ENCODE peak calls at places on chromosome X, in eight cellular contexts. P is heart left ventricle, W is keratinocyte, G is cardiac fibroblast, B is colonic mucosa, D is brain microvascular endothelial cell, L is suprapubic skin, N is fibroblast of mammary gland. U is an unnamed sample.

GRCh38 chrX:48597353-48598264 is at the start of gene WDR13:
- DNase-seq in P (peak), W (peak), G (peak), B (peak), D (peak), L (peak), N (peak), U (peak)

GRCh38 chrX:144253356-144253755 is 369.5 kb downstream of the UBE2NL start:
- DNase-seq in P (no peak), W (no peak), G (peak), B (no peak), D (no peak), L (no peak), N (no peak), U (no peak)

GRCh38 chrX:150880808-150881165 is 17.7 kb downstream of the CD99L2 start:
- DNase-seq in P (no peak), W (no peak), G (no peak), B (no peak), D (no peak), L (no peak), N (no peak), U (no peak)

GRCh38 chrX:11458175-11458574 is 165.0 kb downstream of the AMELX start:
- DNase-seq in P (no peak), W (no peak), G (no peak), B (no peak), D (no peak), L (no peak), N (peak), U (peak)

GRCh38 chrX:147803948-147804347 is 107.8 kb upstream of the FMR1 start:
- DNase-seq in P (no peak), W (no peak), G (peak), B (no peak), D (no peak), L (no peak), N (peak), U (peak)

GRCh38 chrX:9257718-9258117 is 207.1 kb upstream of the TBL1X start:
- DNase-seq in P (no peak), W (no peak), G (no peak), B (no peak), D (no peak), L (no peak), N (no peak), U (no peak)

GRCh38 chrX:31036895-31037294 is 34.9 kb downstream of the FTHL17 start:
- DNase-seq in P (peak), W (no peak), G (peak), B (peak), D (peak), L (no peak), N (peak), U (peak)

GRCh38 chrX:101040197-101040596 is 11.7 kb downstream of the TRMT2B start:
- DNase-seq in P (no peak), W (no peak), G (no peak), B (no peak), D (no peak), L (no peak), N (peak), U (no peak)

GRCh38 chrX:70453024-70453618 is 8.5 kb downstream of the DLG3 start:
- DNase-seq in P (no peak), W (no peak), G (no peak), B (no peak), D (no peak), L (no peak), N (no peak), U (no peak)

GRCh38 chrX:103831803-103832544 is at the start of gene RAB9B:
- DNase-seq in P (peak), W (no peak), G (no peak), B (peak), D (peak), L (peak), N (peak), U (peak)

GRCh38 chrX:120790118-120790517 is 85.5 kb downstream of the CT47B1 start:
- DNase-seq in P (no peak), W (no peak), G (peak), B (peak), D (peak), L (no peak), N (peak), U (peak)

GRCh38 chrX:38882894-38883620 is 81.8 kb downstream of the MID1IP1 start:
- DNase-seq in P (no peak), W (peak), G (peak), B (no peak), D (peak), L (no peak), N (peak), U (peak)

GRCh38 chrX:112670964-112671363 is 8.8 kb downstream of the LHFPL1 start:
- DNase-seq in P (no peak), W (no peak), G (no peak), B (no peak), D (no peak), L (no peak), N (no peak), U (no peak)

GRCh38 chrX:989959-990510 is 222.4 kb downstream of the CRLF2 start:
- DNase-seq in P (peak), W (peak), G (peak), B (peak), D (peak), L (peak), N (peak), U (peak)

GRCh38 chrX:151985531-151985930 is 11.1 kb upstream of the GABRE start:
- DNase-seq in P (no peak), W (no peak), G (no peak), B (no peak), D (no peak), L (no peak), N (no peak), U (no peak)

GRCh38 chrX:2974946-2975345 is 31.4 kb upstream of the ARSH start:
- DNase-seq in P (no peak), W (no peak), G (peak), B (no peak), D (no peak), L (no peak), N (no peak), U (no peak)

GRCh38 chrX:30593435-30594200 is 16.1 kb upstream of the TASL start:
- DNase-seq in P (no peak), W (no peak), G (no peak), B (no peak), D (no peak), L (no peak), N (no peak), U (no peak)

GRCh38 chrX:11759461-11760311 is 1.6 kb downstream of the MSL3 start:
- DNase-seq in P (peak), W (peak), G (peak), B (peak), D (peak), L (peak), N (peak), U (peak)

GRCh38 chrX:101370888-101371504 is 15.0 kb downstream of the BTK start:
- DNase-seq in P (no peak), W (no peak), G (no peak), B (no peak), D (no peak), L (no peak), N (no peak), U (no peak)

GRCh38 chrX:151796576-151796975 is 62.0 kb downstream of the CNGA2 start:
- DNase-seq in P (no peak), W (peak), G (no peak), B (no peak), D (no peak), L (no peak), N (no peak), U (no peak)

GRCh38 chrX:108165349-108166111 is 74.0 kb downstream of the ATG4A start:
- DNase-seq in P (no peak), W (no peak), G (peak), B (no peak), D (peak), L (no peak), N (peak), U (peak)

GRCh38 chrX:133674726-133675470 is 259.6 kb upstream of the GPC4 start:
- DNase-seq in P (no peak), W (no peak), G (no peak), B (no peak), D (no peak), L (no peak), N (no peak), U (no peak)

GRCh38 chrX:140299411-140299810 is 205.5 kb downstream of the SOX3 start:
- DNase-seq in P (no peak), W (no peak), G (no peak), B (no peak), D (no peak), L (no peak), N (no peak), U (no peak)

GRCh38 chrX:85375333-85375738 is 4.1 kb downstream of the POF1B start:
- DNase-seq in P (no peak), W (no peak), G (no peak), B (peak), D (no peak), L (no peak), N (no peak), U (no peak)

GRCh38 chrX:56248492-56248891 is 16.3 kb downstream of the KLF8 start:
- DNase-seq in P (peak), W (no peak), G (peak), B (peak), D (peak), L (no peak), N (peak), U (peak)

GRCh38 chrX:6226646-6227444 is 1.8 kb downstream of the NLGN4X start:
- DNase-seq in P (no peak), W (no peak), G (no peak), B (no peak), D (no peak), L (no peak), N (no peak), U (no peak)

GRCh38 chrX:108736509-108737479 is at the start of gene IRS4:
- DNase-seq in P (no peak), W (no peak), G (peak), B (no peak), D (no peak), L (no peak), N (peak), U (peak)

GRCh38 chrX:130734713-130735112 is 168.3 kb downstream of the ENOX2 start:
- DNase-seq in P (no peak), W (no peak), G (no peak), B (no peak), D (no peak), L (no peak), N (no peak), U (no peak)

GRCh38 chrX:130741584-130741983 is 161.4 kb downstream of the ENOX2 start:
- DNase-seq in P (no peak), W (no peak), G (no peak), B (no peak), D (no peak), L (no peak), N (no peak), U (no peak)

GRCh38 chrX:130741151-130741550 is 161.9 kb downstream of the ENOX2 start:
- DNase-seq in P (no peak), W (no peak), G (no peak), B (no peak), D (no peak), L (no peak), N (no peak), U (no peak)

DNA sequence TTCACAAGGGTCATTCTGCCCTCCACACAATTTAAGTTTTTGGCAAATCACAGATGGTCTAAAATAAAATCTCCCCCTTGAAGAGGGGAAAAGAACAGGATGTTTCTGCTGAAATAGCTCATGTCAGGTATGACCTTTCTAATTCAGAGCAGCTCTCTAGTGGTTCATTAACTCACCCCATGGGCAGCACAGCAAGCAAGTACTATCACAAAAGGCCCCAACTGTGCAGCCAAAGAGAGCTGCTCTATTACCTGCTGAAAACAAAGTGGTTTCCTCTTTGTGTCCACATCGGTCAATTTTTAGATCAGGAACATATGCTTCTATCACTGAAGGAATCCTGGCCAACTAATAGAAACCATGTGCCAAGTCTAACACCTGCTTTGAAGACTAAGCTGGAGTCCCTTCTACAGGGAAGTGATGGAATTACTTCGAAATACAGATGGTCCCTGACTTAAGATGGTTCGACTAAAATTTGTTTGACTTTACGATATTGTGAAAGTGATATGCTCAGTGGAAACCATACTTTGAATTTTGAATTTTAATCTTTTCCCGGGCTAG is 164.3 kb downstream of the ENOX2 start:
- DNase-seq in P (no peak), W (no peak), G (no peak), B (no peak), D (no peak), L (no peak), N (no peak), U (no peak)
- H3K4me3 ChIP-seq in P (no peak), W (no peak), G (no peak), B (no peak), D (no peak), L (no peak), N (no peak), U (no peak)

GRCh38 chrX:119757646-119757978 is 776 bp upstream of the SOWAHD start:
- DNase-seq in P (no peak), W (no peak), G (no peak), B (no peak), D (no peak), L (no peak), N (no peak), U (no peak)
- H3K4me3 ChIP-seq in P (peak), W (peak), G (no peak), B (peak), D (no peak), L (peak), N (no peak), U (peak)

GRCh38 chrX:24243692-24244091 is 70.2 kb downstream of the SUPT20HL2 start:
- DNase-seq in P (no peak), W (no peak), G (peak), B (no peak), D (no peak), L (no peak), N (peak), U (peak)
- H3K4me3 ChIP-seq in P (no peak), W (no peak), G (no peak), B (no peak), D (no peak), L (no peak), N (no peak), U (peak)

GRCh38 chrX:115229337-115229991 is 4.4 kb downstream of the LRCH2 start:
- DNase-seq in P (no peak), W (no peak), G (no peak), B (no peak), D (no peak), L (no peak), N (no peak), U (no peak)

GRCh38 chrX:115234220-115234557 is 293 bp upstream of the LRCH2 start:
- DNase-seq in P (no peak), W (no peak), G (no peak), B (no peak), D (no peak), L (no peak), N (no peak), U (peak)

GRCh38 chrX:115233497-115234219 is at the start of gene LRCH2:
- DNase-seq in P (peak), W (no peak), G (peak), B (peak), D (no peak), L (no peak), N (peak), U (peak)

DNA sequence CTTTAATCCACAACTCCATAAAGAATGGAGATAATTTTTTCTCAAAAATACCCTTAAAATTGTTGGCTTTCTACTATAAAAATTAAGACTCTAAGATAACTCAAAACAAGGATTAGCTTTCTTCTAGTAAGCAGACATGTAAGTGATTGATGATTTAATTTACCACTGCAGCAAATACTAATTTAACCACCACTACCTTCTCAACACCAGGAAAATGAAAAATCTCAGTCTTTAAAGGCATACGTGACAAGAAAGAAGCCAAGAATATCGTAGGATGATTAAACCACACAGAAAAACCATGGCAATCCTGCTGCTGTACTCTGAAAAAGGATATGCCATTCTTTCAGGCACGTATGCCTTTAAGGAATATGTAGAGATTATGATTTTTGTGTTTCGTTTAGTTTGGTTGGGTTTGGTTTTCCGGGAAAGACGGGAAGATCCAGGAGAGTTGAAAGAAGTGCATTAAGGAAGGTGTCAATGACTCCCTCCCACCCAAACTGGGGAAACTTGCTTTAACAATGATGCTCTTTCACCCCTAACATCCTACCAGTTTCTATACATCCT is 881 bp downstream of the LRCH2 start:
- DNase-seq in P (no peak), W (no peak), G (no peak), B (no peak), D (no peak), L (no peak), N (peak), U (peak)
- H3K4me3 ChIP-seq in P (peak), W (no peak), G (peak), B (peak), D (peak), L (peak), N (peak), U (peak)

GRCh38 chrX:66164931-66165330 is 884 bp downstream of the HEPH start:
- DNase-seq in P (no peak), W (no peak), G (no peak), B (no peak), D (no peak), L (no peak), N (no peak), U (no peak)
- H3K4me3 ChIP-seq in P (peak), W (no peak), G (no peak), B (peak), D (no peak), L (peak), N (peak), U (peak)

GRCh38 chrX:47198026-47198686 is 4.5 kb downstream of the UBA1 start:
- DNase-seq in P (no peak), W (no peak), G (peak), B (no peak), D (no peak), L (no peak), N (no peak), U (no peak)
- H3K4me3 ChIP-seq in P (no peak), W (no peak), G (no peak), B (no peak), D (no peak), L (no peak), N (no peak), U (no peak)

GRCh38 chrX:17040711-17041110 is 94.3 kb downstream of the REPS2 start:
- DNase-seq in P (no peak), W (no peak), G (no peak), B (no peak), D (no peak), L (no peak), N (no peak), U (no peak)
- H3K4me3 ChIP-seq in P (no peak), W (no peak), G (no peak), B (no peak), D (no peak), L (no peak), N (no peak), U (no peak)

GRCh38 chrX:21375795-21376069 is 1.5 kb downstream of the CNKSR2 start:
- DNase-seq in P (no peak), W (no peak), G (no peak), B (no peak), D (no peak), L (no peak), N (no peak), U (no peak)

GRCh38 chrX:21374163-21374993 is at the start of gene CNKSR2:
- DNase-seq in P (peak), W (no peak), G (peak), B (no peak), D (peak), L (no peak), N (peak), U (peak)

GRCh38 chrX:21373637-21374162 is 518 bp upstream of the CNKSR2 start:
- DNase-seq in P (peak), W (no peak), G (no peak), B (peak), D (no peak), L (no peak), N (no peak), U (no peak)

GRCh38 chrX:21376636-21377035 is 2.4 kb downstream of the CNKSR2 start:
- DNase-seq in P (no peak), W (no peak), G (no peak), B (no peak), D (no peak), L (no peak), N (no peak), U (no peak)

GRCh38 chrX:21374994-21375794 is 976 bp downstream of the CNKSR2 start:
- DNase-seq in P (peak), W (no peak), G (no peak), B (no peak), D (no peak), L (no peak), N (no peak), U (no peak)
- H3K4me3 ChIP-seq in P (peak), W (peak), G (peak), B (peak), D (peak), L (peak), N (peak), U (peak)

DNA sequence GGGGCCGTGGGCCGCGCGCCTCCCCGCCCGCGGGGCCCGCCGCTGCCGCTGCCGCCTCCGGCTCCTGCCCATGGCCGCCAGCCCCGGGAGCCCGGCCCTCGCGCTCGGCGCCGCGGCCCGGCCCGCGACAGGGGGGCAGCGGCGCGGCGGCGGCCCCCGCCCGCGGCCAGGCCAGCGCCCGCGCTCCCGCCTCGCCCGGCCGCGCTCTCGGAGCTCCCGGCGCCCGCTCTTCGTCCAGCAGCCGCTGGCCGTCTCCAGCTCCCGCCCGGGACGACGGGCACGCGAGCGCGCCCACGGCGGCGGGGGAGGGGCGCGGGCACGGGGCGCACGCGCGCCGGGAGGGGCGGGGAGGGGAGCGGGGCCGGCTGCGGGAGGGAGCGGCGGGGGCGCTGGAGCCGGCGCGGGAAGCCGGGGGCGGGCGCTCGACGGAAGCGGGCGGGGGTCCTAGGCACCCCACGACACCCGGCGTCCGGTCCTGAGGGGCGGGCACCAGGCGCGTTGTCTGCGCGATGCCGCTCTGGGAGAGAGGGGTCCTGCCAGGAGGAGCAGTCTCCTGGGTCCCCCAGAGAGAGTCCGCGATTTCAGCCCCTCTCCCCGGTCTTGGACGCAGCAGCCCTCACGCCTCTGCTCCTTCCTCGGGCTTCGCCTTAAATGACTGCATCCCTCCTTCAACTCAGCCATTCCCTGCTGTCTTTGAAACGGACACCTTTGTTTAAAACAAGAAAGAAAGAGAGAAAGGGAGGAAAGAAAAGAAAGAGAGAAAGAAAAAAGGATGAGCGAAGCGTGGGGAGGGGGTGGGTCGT is 489 bp upstream of the PDZD4 start:
- DNase-seq in P (no peak), W (no peak), G (no peak), B (no peak), D (no peak), L (no peak), N (no peak), U (peak)
- H3K4me3 ChIP-seq in P (peak), W (no peak), G (no peak), B (no peak), D (no peak), L (peak), N (no peak), U (no peak)

GRCh38 chrX:79287724-79288123 is 79.4 kb downstream of the ITM2A start:
- DNase-seq in P (no peak), W (no peak), G (no peak), B (no peak), D (no peak), L (no peak), N (no peak), U (no peak)

GRCh38 chrX:79290596-79290995 is 76.5 kb downstream of the ITM2A start:
- DNase-seq in P (no peak), W (no peak), G (no peak), B (no peak), D (no peak), L (no peak), N (no peak), U (no peak)

GRCh38 chrX:79288723-79289122 is 78.4 kb downstream of the ITM2A start:
- DNase-seq in P (no peak), W (no peak), G (no peak), B (no peak), D (no peak), L (no peak), N (no peak), U (no peak)
- H3K4me3 ChIP-seq in P (no peak), W (no peak), G (no peak), B (no peak), D (no peak), L (no peak), N (no peak), U (no peak)